ENCODE peak calls at places on chromosome 1, in ten cellular contexts. One of them, this sample, is unnamed. For H3K4me1, the result is how much of the 10 kb centered on the place peaks cover.

GRCh38 chr1:179228783-179229213 is 679 bp downstream of the ABL2 start:
- DNase-seq in K562: peak
- DNase-seq in tibial nerve: no peak
- DNase-seq in A549: peak
- DNase-seq in transverse colon: peak
- DNase-seq in ovary: peak
- DNase-seq in HepG2: peak
- DNase-seq in stomach: peak
- DNase-seq in GM12878: no peak
- DNase-seq in upper lobe of left lung: no peak
- DNase-seq in this sample: peak

GRCh38 chr1:235067396-235068154 is 61.1 kb downstream of the TOMM20 start:
- DNase-seq in K562: no peak
- DNase-seq in tibial nerve: peak
- DNase-seq in A549: peak
- DNase-seq in transverse colon: peak
- DNase-seq in ovary: peak
- DNase-seq in HepG2: peak
- DNase-seq in stomach: peak
- DNase-seq in GM12878: no peak
- DNase-seq in upper lobe of left lung: no peak
- DNase-seq in this sample: peak

GRCh38 chr1:10779201-10779600 is 17.2 kb downstream of the CASZ1 start:
- DNase-seq in K562: no peak
- DNase-seq in tibial nerve: no peak
- DNase-seq in A549: peak
- DNase-seq in transverse colon: peak
- DNase-seq in ovary: no peak
- DNase-seq in HepG2: no peak
- DNase-seq in stomach: peak
- DNase-seq in GM12878: no peak
- DNase-seq in upper lobe of left lung: peak
- DNase-seq in this sample: no peak

GRCh38 chr1:9874412-9874811 is 35.7 kb downstream of the CTNNBIP1 start:
- DNase-seq in K562: no peak
- DNase-seq in tibial nerve: no peak
- DNase-seq in A549: no peak
- DNase-seq in transverse colon: no peak
- DNase-seq in ovary: no peak
- DNase-seq in HepG2: no peak
- DNase-seq in stomach: no peak
- DNase-seq in GM12878: no peak
- DNase-seq in upper lobe of left lung: no peak
- DNase-seq in this sample: no peak

GRCh38 chr1:91166106-91166712 is 144.4 kb upstream of the ZNF644 start:
- DNase-seq in K562: peak
- DNase-seq in tibial nerve: no peak
- DNase-seq in A549: peak
- DNase-seq in transverse colon: peak
- DNase-seq in ovary: peak
- DNase-seq in HepG2: peak
- DNase-seq in stomach: peak
- DNase-seq in GM12878: no peak
- DNase-seq in upper lobe of left lung: no peak
- DNase-seq in this sample: no peak

GRCh38 chr1:113734357-113735055 is 24.8 kb downstream of the PHTF1 start:
- DNase-seq in K562: no peak
- DNase-seq in tibial nerve: no peak
- DNase-seq in A549: no peak
- DNase-seq in transverse colon: no peak
- DNase-seq in ovary: no peak
- DNase-seq in HepG2: no peak
- DNase-seq in stomach: no peak
- DNase-seq in GM12878: no peak
- DNase-seq in upper lobe of left lung: no peak
- DNase-seq in this sample: no peak

GRCh38 chr1:198443374-198444233 is 96.9 kb downstream of the ATP6V1G3 start:
- DNase-seq in K562: no peak
- DNase-seq in tibial nerve: no peak
- DNase-seq in A549: peak
- DNase-seq in transverse colon: no peak
- DNase-seq in ovary: no peak
- DNase-seq in HepG2: peak
- DNase-seq in stomach: no peak
- DNase-seq in GM12878: no peak
- DNase-seq in upper lobe of left lung: no peak
- DNase-seq in this sample: no peak

GRCh38 chr1:111745670-111746613 is 6.7 kb upstream of the INKA2 start:
- DNase-seq in K562: no peak
- DNase-seq in tibial nerve: no peak
- DNase-seq in A549: no peak
- DNase-seq in transverse colon: no peak
- DNase-seq in ovary: no peak
- DNase-seq in HepG2: no peak
- DNase-seq in stomach: no peak
- DNase-seq in GM12878: no peak
- DNase-seq in upper lobe of left lung: no peak
- DNase-seq in this sample: no peak

GRCh38 chr1:229251185-229251584 is 19.7 kb upstream of the RAB4A start:
- DNase-seq in K562: no peak
- DNase-seq in tibial nerve: no peak
- DNase-seq in A549: no peak
- DNase-seq in transverse colon: no peak
- DNase-seq in ovary: no peak
- DNase-seq in HepG2: no peak
- DNase-seq in stomach: no peak
- DNase-seq in GM12878: no peak
- DNase-seq in upper lobe of left lung: no peak
- DNase-seq in this sample: no peak

DNA sequence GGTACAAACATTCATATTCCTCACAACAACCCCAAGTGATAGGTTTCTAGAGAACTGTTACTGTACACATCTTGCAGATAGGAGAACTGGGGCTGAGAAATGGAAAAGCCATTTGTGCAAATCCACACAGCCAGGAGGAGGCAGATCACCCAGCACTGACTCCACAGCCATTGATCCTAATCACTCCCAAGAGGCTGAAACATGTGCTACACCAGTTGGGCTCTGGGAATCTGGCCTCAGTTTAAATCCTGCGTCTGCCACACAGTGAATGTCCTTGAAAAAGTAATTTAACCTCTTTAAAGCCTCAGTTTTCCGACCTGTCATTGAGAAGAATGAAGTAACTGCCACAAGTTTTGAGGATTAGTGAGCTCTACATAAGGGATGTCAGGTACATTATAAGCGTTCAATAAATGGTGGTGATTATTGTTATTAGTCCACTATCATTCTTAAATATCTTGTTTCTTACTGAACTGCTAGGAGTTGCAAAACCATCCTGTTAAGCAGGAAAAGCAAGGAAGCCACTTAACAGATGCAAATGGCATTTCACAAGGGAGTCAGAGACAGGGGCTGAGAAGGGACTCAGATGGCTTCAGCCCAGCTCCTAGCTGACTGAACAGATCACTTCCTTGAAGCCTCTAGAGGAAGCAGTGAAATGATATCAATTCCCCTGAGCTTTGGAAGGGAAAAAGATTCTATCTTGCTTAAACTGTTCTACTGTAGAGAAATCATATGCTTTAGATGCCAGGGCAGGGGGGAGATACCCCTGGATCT is 151.3 kb downstream of the ST6GALNAC5 start:
- DNase-seq in K562: no peak
- DNase-seq in tibial nerve: no peak
- DNase-seq in A549: no peak
- DNase-seq in transverse colon: no peak
- DNase-seq in ovary: no peak
- DNase-seq in HepG2: no peak
- DNase-seq in stomach: no peak
- DNase-seq in GM12878: no peak
- DNase-seq in upper lobe of left lung: no peak
- DNase-seq in this sample: no peak
- H3K4me1 ChIP-seq in K562: under half
- H3K4me1 ChIP-seq in tibial nerve: under half
- H3K4me1 ChIP-seq in A549: under half
- H3K4me1 ChIP-seq in transverse colon: under half
- H3K4me1 ChIP-seq in ovary: under half
- H3K4me1 ChIP-seq in HepG2: under half
- H3K4me1 ChIP-seq in stomach: under half
- H3K4me1 ChIP-seq in GM12878: under half
- H3K4me1 ChIP-seq in upper lobe of left lung: under half
- H3K4me1 ChIP-seq in this sample: under half

GRCh38 chr1:243363832-243364231 is 108.0 kb downstream of the SDCCAG8 start:
- DNase-seq in K562: no peak
- DNase-seq in tibial nerve: no peak
- DNase-seq in A549: no peak
- DNase-seq in transverse colon: no peak
- DNase-seq in ovary: no peak
- DNase-seq in HepG2: no peak
- DNase-seq in stomach: no peak
- DNase-seq in GM12878: no peak
- DNase-seq in upper lobe of left lung: no peak
- DNase-seq in this sample: no peak

GRCh38 chr1:243364330-243364729 is 108.5 kb downstream of the SDCCAG8 start:
- DNase-seq in K562: no peak
- DNase-seq in tibial nerve: no peak
- DNase-seq in A549: no peak
- DNase-seq in transverse colon: no peak
- DNase-seq in ovary: no peak
- DNase-seq in HepG2: no peak
- DNase-seq in stomach: no peak
- DNase-seq in GM12878: no peak
- DNase-seq in upper lobe of left lung: no peak
- DNase-seq in this sample: no peak

GRCh38 chr1:243367314-243367713 is 111.5 kb downstream of the SDCCAG8 start:
- DNase-seq in K562: no peak
- DNase-seq in tibial nerve: no peak
- DNase-seq in A549: no peak
- DNase-seq in transverse colon: no peak
- DNase-seq in ovary: no peak
- DNase-seq in HepG2: no peak
- DNase-seq in stomach: no peak
- DNase-seq in GM12878: no peak
- DNase-seq in upper lobe of left lung: no peak
- DNase-seq in this sample: no peak

GRCh38 chr1:243364866-243365265 is 109.0 kb downstream of the SDCCAG8 start:
- DNase-seq in K562: no peak
- DNase-seq in tibial nerve: no peak
- DNase-seq in A549: no peak
- DNase-seq in transverse colon: no peak
- DNase-seq in ovary: no peak
- DNase-seq in HepG2: no peak
- DNase-seq in stomach: no peak
- DNase-seq in GM12878: no peak
- DNase-seq in upper lobe of left lung: no peak
- DNase-seq in this sample: no peak
- TF ChIP-seq EP300 in K562: no peak
- TF ChIP-seq EP300 in tibial nerve: no peak
- TF ChIP-seq EP300 in A549: no peak
- TF ChIP-seq EP300 in transverse colon: no peak
- TF ChIP-seq EP300 in ovary: no peak
- TF ChIP-seq EP300 in HepG2: no peak
- TF ChIP-seq EP300 in stomach: no peak
- TF ChIP-seq EP300 in GM12878: no peak
- TF ChIP-seq EP300 in upper lobe of left lung: no peak
- TF ChIP-seq EP300 in this sample: no peak

DNA sequence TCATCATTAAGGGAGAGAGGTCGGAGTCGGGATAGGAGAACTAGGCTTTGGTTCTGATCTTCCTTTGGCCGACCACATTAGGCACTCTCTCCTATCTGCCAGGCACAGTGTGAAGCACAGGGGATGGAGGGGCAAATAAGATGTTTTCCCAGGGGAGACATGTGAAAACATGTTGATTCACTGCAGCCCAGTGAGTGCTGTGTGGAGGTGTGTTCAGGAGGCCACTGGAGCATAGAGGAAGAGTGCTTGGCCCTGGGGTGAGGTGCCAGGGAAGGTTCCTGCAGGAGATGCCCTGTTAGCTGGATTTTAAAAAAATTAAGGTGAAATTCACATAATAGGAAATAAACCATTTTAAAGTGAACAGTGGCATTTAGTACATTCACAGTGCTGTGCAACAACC is 3.7 kb downstream of the VANGL2 start:
- DNase-seq in K562: no peak
- DNase-seq in tibial nerve: no peak
- DNase-seq in A549: no peak
- DNase-seq in transverse colon: no peak
- DNase-seq in ovary: no peak
- DNase-seq in HepG2: no peak
- DNase-seq in stomach: no peak
- DNase-seq in GM12878: no peak
- DNase-seq in upper lobe of left lung: no peak
- DNase-seq in this sample: no peak
- H3K4me1 ChIP-seq in K562: under half
- H3K4me1 ChIP-seq in tibial nerve: under half
- H3K4me1 ChIP-seq in A549: under half
- H3K4me1 ChIP-seq in transverse colon: under half
- H3K4me1 ChIP-seq in ovary: under half
- H3K4me1 ChIP-seq in HepG2: under half
- H3K4me1 ChIP-seq in stomach: under half
- H3K4me1 ChIP-seq in GM12878: under half
- H3K4me1 ChIP-seq in upper lobe of left lung: under half
- H3K4me1 ChIP-seq in this sample: half or more

GRCh38 chr1:239719642-239720258 is 333.4 kb downstream of the CHRM3 start:
- DNase-seq in K562: no peak
- DNase-seq in tibial nerve: no peak
- DNase-seq in A549: no peak
- DNase-seq in transverse colon: peak
- DNase-seq in ovary: no peak
- DNase-seq in HepG2: no peak
- DNase-seq in stomach: no peak
- DNase-seq in GM12878: no peak
- DNase-seq in upper lobe of left lung: no peak
- DNase-seq in this sample: no peak

GRCh38 chr1:239718571-239718970 is 332.2 kb downstream of the CHRM3 start:
- DNase-seq in K562: no peak
- DNase-seq in tibial nerve: no peak
- DNase-seq in A549: no peak
- DNase-seq in transverse colon: no peak
- DNase-seq in ovary: no peak
- DNase-seq in HepG2: no peak
- DNase-seq in stomach: no peak
- DNase-seq in GM12878: no peak
- DNase-seq in upper lobe of left lung: no peak
- DNase-seq in this sample: no peak

GRCh38 chr1:239717097-239718051 is 331.0 kb downstream of the CHRM3 start:
- DNase-seq in K562: no peak
- DNase-seq in tibial nerve: no peak
- DNase-seq in A549: no peak
- DNase-seq in transverse colon: no peak
- DNase-seq in ovary: no peak
- DNase-seq in HepG2: no peak
- DNase-seq in stomach: no peak
- DNase-seq in GM12878: no peak
- DNase-seq in upper lobe of left lung: no peak
- DNase-seq in this sample: no peak

GRCh38 chr1:239722080-239722479 is 335.7 kb downstream of the CHRM3 start:
- DNase-seq in K562: no peak
- DNase-seq in tibial nerve: no peak
- DNase-seq in A549: no peak
- DNase-seq in transverse colon: no peak
- DNase-seq in ovary: no peak
- DNase-seq in HepG2: no peak
- DNase-seq in stomach: no peak
- DNase-seq in GM12878: no peak
- DNase-seq in upper lobe of left lung: no peak
- DNase-seq in this sample: no peak

GRCh38 chr1:239718997-239719628 is 332.7 kb downstream of the CHRM3 start:
- DNase-seq in K562: no peak
- DNase-seq in tibial nerve: no peak
- DNase-seq in A549: no peak
- DNase-seq in transverse colon: no peak
- DNase-seq in ovary: no peak
- DNase-seq in HepG2: no peak
- DNase-seq in stomach: no peak
- DNase-seq in GM12878: no peak
- DNase-seq in upper lobe of left lung: no peak
- DNase-seq in this sample: no peak
- TF ChIP-seq EP300 in K562: no peak
- TF ChIP-seq EP300 in tibial nerve: no peak
- TF ChIP-seq EP300 in A549: no peak
- TF ChIP-seq EP300 in transverse colon: no peak
- TF ChIP-seq EP300 in ovary: no peak
- TF ChIP-seq EP300 in HepG2: no peak
- TF ChIP-seq EP300 in stomach: no peak
- TF ChIP-seq EP300 in GM12878: no peak
- TF ChIP-seq EP300 in upper lobe of left lung: no peak
- TF ChIP-seq EP300 in this sample: no peak

This sample was measured in suprapubic skin.